ENCODE peak calls at places on chromosomes 12 and 14, in five cellular contexts. R is GM12878, B is HCT116, Z is K562, V is HepG2. F is an unnamed sample. For H3K4me1, the result is how much of the 10 kb centered on the place peaks cover.

GRCh38 chr12:108833355-108833733 is 24.0 kb downstream of the SSH1 start:
- DNase-seq in V (no peak), B (peak), R (no peak), Z (no peak), F (peak)

GRCh38 chr12:8960185-8960584 is 10.7 kb upstream of the M6PR start:
- DNase-seq in Z (no peak), B (no peak), V (no peak), R (no peak), F (no peak)

GRCh38 chr14:22977684-22978486 is 4.5 kb downstream of the AJUBA start:
- DNase-seq in R (no peak), V (peak), B (no peak), Z (no peak), F (peak)

GRCh38 chr12:108448246-108448645 is 66.8 kb upstream of the FICD start:
- DNase-seq in R (no peak), B (no peak), Z (no peak), V (no peak), F (no peak)

GRCh38 chr12:40106655-40107054 is 774 bp upstream of the SLC2A13 start:
- DNase-seq in R (no peak), Z (no peak), V (no peak), B (no peak), F (no peak)

GRCh38 chr14:77239412-77239811 is 31.6 kb downstream of the NGB start:
- DNase-seq in Z (no peak), B (no peak), V (no peak), R (no peak), F (no peak)

GRCh38 chr12:9086087-9086486 is 29.6 kb downstream of the A2M start:
- DNase-seq in R (no peak), Z (no peak), V (no peak), B (no peak), F (no peak)

GRCh38 chr14:24238527-24239037 is 3.8 kb downstream of the TINF2 start:
- DNase-seq in Z (no peak), R (no peak), V (no peak), B (no peak), F (no peak)

GRCh38 chr12:69908208-69908607 is 83.2 kb downstream of the MYRFL start:
- DNase-seq in B (no peak), Z (no peak), R (no peak), V (no peak), F (no peak)

GRCh38 chr12:96397756-96398421 is 2.4 kb downstream of the CDK17 start:
- DNase-seq in R (no peak), B (no peak), Z (no peak), V (no peak), F (no peak)

GRCh38 chr12:104634044-104634443 is 177.3 kb downstream of the CHST11 start:
- DNase-seq in R (no peak), V (no peak), B (no peak), Z (no peak), F (no peak)

GRCh38 chr12:104635944-104636343 is 179.2 kb downstream of the CHST11 start:
- DNase-seq in V (no peak), B (no peak), Z (no peak), R (no peak), F (no peak)

GRCh38 chr12:104630230-104630670 is 173.5 kb downstream of the CHST11 start:
- DNase-seq in B (no peak), V (no peak), Z (no peak), R (no peak), F (no peak)

GRCh38 chr12:104634852-104635251 is 178.1 kb downstream of the CHST11 start:
- DNase-seq in Z (no peak), V (no peak), R (no peak), B (no peak), F (no peak)

DNA sequence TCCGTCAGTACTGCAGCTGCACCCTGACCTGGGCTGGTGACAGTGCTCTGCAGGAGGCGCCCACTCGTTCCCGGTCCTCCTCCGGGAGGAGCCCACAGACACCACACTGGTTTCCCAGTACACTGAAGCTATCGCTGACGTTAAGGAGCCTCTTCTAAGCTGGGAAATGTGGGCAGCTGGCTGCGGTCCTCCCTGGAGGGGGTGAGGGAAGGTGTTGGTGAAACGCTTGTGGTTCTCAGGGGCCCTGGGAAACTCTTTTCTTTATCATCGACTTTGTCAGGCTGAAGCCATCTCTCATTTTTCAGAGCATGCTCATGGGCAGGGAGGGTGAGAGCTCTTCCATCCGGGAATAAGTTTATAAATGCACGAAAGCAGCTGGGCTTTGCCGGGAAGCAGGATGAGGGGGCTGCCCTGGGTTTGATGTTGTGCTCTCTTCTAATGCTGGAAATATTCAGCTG is 176.0 kb downstream of the CHST11 start:
- DNase-seq in Z (no peak), V (no peak), B (no peak), R (no peak), F (no peak)
- H3K4me1 ChIP-seq in Z (under half), V (under half), B (under half), R (under half), F (under half)

GRCh38 chr14:90610641-90611040 is 205.6 kb downstream of the TTC7B start:
- DNase-seq in B (no peak), Z (no peak), R (no peak), V (no peak), F (no peak)

GRCh38 chr14:90613446-90613845 is 202.8 kb downstream of the TTC7B start:
- DNase-seq in Z (no peak), R (no peak), V (no peak), B (no peak), F (no peak)

GRCh38 chr14:90612801-90613200 is 203.4 kb downstream of the TTC7B start:
- DNase-seq in B (no peak), R (no peak), V (no peak), Z (no peak), F (no peak)

GRCh38 chr14:90611936-90612335 is 204.3 kb downstream of the TTC7B start:
- DNase-seq in B (no peak), Z (no peak), V (no peak), R (no peak), F (no peak)

DNA sequence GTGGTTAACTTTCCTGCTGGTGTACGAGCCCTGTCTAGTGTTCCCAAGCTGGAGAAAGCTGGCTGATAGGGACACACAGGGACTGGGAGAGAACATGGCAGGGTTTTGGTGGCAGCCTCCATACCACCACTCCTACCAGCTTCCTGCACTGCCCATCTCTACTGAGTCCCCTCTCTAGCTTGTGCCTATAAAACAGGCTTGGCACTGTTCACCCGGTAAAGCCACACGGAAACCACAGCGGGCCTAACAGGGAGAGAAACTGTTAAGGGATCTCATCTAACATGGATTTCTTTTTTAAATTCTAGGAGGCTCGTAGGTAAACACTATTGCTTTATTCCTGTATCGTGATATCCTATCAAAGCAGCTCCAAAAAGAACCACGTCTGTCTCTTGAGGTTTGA is 204.7 kb downstream of the TTC7B start:
- DNase-seq in V (no peak), R (no peak), B (no peak), Z (no peak), F (no peak)
- TF ChIP-seq YY1 in V (no peak), R (no peak), B (no peak), Z (no peak), F (no peak)

GRCh38 chr14:50941151-50941550 is 3.1 kb downstream of the PYGL start:
- DNase-seq in Z (no peak), V (no peak), R (no peak), B (no peak), F (no peak)
- H3K4me1 ChIP-seq in Z (under half), V (half or more), R (under half), B (under half), F (under half)

GRCh38 chr14:63248211-63248610 is 44.0 kb downstream of the RHOJ start:
- DNase-seq in Z (no peak), V (no peak), R (no peak), B (no peak), F (no peak)
- TF ChIP-seq YY1 in Z (no peak), V (no peak), R (no peak), B (no peak), F (no peak)